ENCODE peak calls at places on chromosomes 3 and 15, in four cellular contexts. One of them, this sample, is unnamed.

GRCh38 chr15:55267401-55268053 is 22.1 kb downstream of the RAB27A start:
- DNase-seq in A549: no peak
- DNase-seq in HFF-Myc: no peak
- DNase-seq in ureter: peak
- DNase-seq in this sample: no peak

GRCh38 chr3:11556851-11557644 is 86.7 kb downstream of the VGLL4 start:
- DNase-seq in A549: no peak
- DNase-seq in HFF-Myc: no peak
- DNase-seq in ureter: no peak
- DNase-seq in this sample: peak

GRCh38 chr3:166013073-166013679 is 176.0 kb upstream of the BCHE start:
- DNase-seq in A549: peak
- DNase-seq in HFF-Myc: no peak
- DNase-seq in ureter: no peak
- DNase-seq in this sample: peak

GRCh38 chr3:141092663-141093062 is 41.5 kb downstream of the SPSB4 start:
- DNase-seq in A549: no peak
- DNase-seq in HFF-Myc: no peak
- DNase-seq in ureter: no peak
- DNase-seq in this sample: no peak

GRCh38 chr3:45940781-45941365 is 2.4 kb upstream of the CXCR6 start:
- DNase-seq in A549: no peak
- DNase-seq in HFF-Myc: no peak
- DNase-seq in ureter: no peak
- DNase-seq in this sample: no peak

GRCh38 chr15:38996111-38996541 is 431.5 kb upstream of the RASGRP1 start:
- DNase-seq in A549: no peak
- DNase-seq in HFF-Myc: peak
- DNase-seq in ureter: no peak
- DNase-seq in this sample: peak

GRCh38 chr3:177569823-177570657 is 372.8 kb upstream of the TBL1XR1 start:
- DNase-seq in A549: no peak
- DNase-seq in HFF-Myc: no peak
- DNase-seq in ureter: no peak
- DNase-seq in this sample: peak

GRCh38 chr3:151964768-151965167 is 91.3 kb downstream of the SUCNR1 start:
- DNase-seq in A549: no peak
- DNase-seq in HFF-Myc: no peak
- DNase-seq in ureter: no peak
- DNase-seq in this sample: no peak

GRCh38 chr3:144775581-144775980 is 804.0 kb downstream of the DIPK2A start:
- DNase-seq in A549: no peak
- DNase-seq in HFF-Myc: no peak
- DNase-seq in ureter: no peak
- DNase-seq in this sample: no peak

GRCh38 chr15:77542491-77543001 is 90.2 kb downstream of the LINGO1 start:
- DNase-seq in A549: no peak
- DNase-seq in HFF-Myc: no peak
- DNase-seq in ureter: no peak
- DNase-seq in this sample: no peak

GRCh38 chr3:104510091-104510860 is 856.4 kb upstream of the ALCAM start:
- DNase-seq in A549: no peak
- DNase-seq in HFF-Myc: no peak
- DNase-seq in ureter: no peak
- DNase-seq in this sample: no peak

GRCh38 chr15:57496946-57497944 is 94.5 kb upstream of the MYZAP start:
- DNase-seq in A549: no peak
- DNase-seq in HFF-Myc: no peak
- DNase-seq in ureter: no peak
- DNase-seq in this sample: no peak

GRCh38 chr3:95049841-95050240 is 987.0 kb downstream of the NSUN3 start:
- DNase-seq in A549: no peak
- DNase-seq in HFF-Myc: no peak
- DNase-seq in ureter: no peak
- DNase-seq in this sample: no peak

GRCh38 chr15:60720493-60721231 is 241.7 kb upstream of the ICE2 start:
- DNase-seq in A549: no peak
- DNase-seq in HFF-Myc: no peak
- DNase-seq in ureter: no peak
- DNase-seq in this sample: no peak

GRCh38 chr3:79618883-79619282 is 148.9 kb downstream of the ROBO1 start:
- DNase-seq in A549: no peak
- DNase-seq in HFF-Myc: no peak
- DNase-seq in ureter: no peak
- DNase-seq in this sample: no peak

GRCh38 chr15:75761446-75762356 is 49.1 kb upstream of the CSPG4 start:
- DNase-seq in A549: no peak
- DNase-seq in HFF-Myc: no peak
- DNase-seq in ureter: no peak
- DNase-seq in this sample: no peak

GRCh38 chr3:194136519-194137313 is 768 bp downstream of the HES1 start:
- DNase-seq in A549: no peak
- DNase-seq in HFF-Myc: no peak
- DNase-seq in ureter: peak
- DNase-seq in this sample: peak

GRCh38 chr15:85793641-85794597 is 806 bp downstream of the KLHL25 start:
- DNase-seq in A549: peak
- DNase-seq in HFF-Myc: no peak
- DNase-seq in ureter: peak
- DNase-seq in this sample: no peak

GRCh38 chr15:67240235-67241131 is 14.0 kb downstream of the AAGAB start:
- DNase-seq in A549: peak
- DNase-seq in HFF-Myc: no peak
- DNase-seq in ureter: no peak
- DNase-seq in this sample: no peak

GRCh38 chr3:26193558-26193957 is 403.7 kb downstream of the OXSM start:
- DNase-seq in A549: no peak
- DNase-seq in HFF-Myc: no peak
- DNase-seq in ureter: no peak
- DNase-seq in this sample: no peak

GRCh38 chr3:31942446-31942845 is 38.6 kb downstream of the OSBPL10 start:
- DNase-seq in A549: no peak
- DNase-seq in HFF-Myc: no peak
- DNase-seq in ureter: no peak
- DNase-seq in this sample: no peak

GRCh38 chr15:83973816-83974215 is 261.8 kb upstream of the GOLGA6L4 start:
- DNase-seq in A549: peak
- DNase-seq in HFF-Myc: no peak
- DNase-seq in ureter: no peak
- DNase-seq in this sample: no peak

GRCh38 chr3:99997293-99997692 is 117.0 kb downstream of the FILIP1L start:
- DNase-seq in A549: no peak
- DNase-seq in HFF-Myc: no peak
- DNase-seq in ureter: no peak
- DNase-seq in this sample: no peak

GRCh38 chr3:104901396-104901795 is 465.3 kb upstream of the ALCAM start:
- DNase-seq in A549: no peak
- DNase-seq in HFF-Myc: no peak
- DNase-seq in ureter: no peak
- DNase-seq in this sample: no peak

GRCh38 chr3:61927332-61927731 is 366.0 kb downstream of the PTPRG start:
- DNase-seq in A549: no peak
- DNase-seq in HFF-Myc: peak
- DNase-seq in ureter: peak
- DNase-seq in this sample: peak